ENCODE peak calls at places on chromosomes 2 and 18, in seven cellular contexts. Q, B, V, F, O, Y and G are unnamed samples.

GRCh38 chr2:5877360-5877759 is 185.2 kb downstream of the SOX11 start:
- DNase-seq in F (no peak), B (no peak), Q (no peak), Y (no peak), V (no peak), O (no peak), G (no peak)

GRCh38 chr2:7027961-7028655 is 110.9 kb downstream of the RNF144A start:
- DNase-seq in Q (no peak), O (no peak), V (no peak), B (no peak), F (no peak), Y (no peak), G (no peak)

GRCh38 chr18:2316686-2317308 is 254.5 kb downstream of the METTL4 start:
- DNase-seq in B (no peak), V (no peak), O (no peak), F (no peak), Q (no peak), Y (no peak), G (no peak)

GRCh38 chr18:55588001-55588875 is at the start of gene TCF4:
- DNase-seq in V (peak; percentile 72), F (peak; percentile 17), Y (peak; percentile 39), Q (peak; percentile 81), B (no peak), O (peak; percentile 42), G (peak; percentile 73)

GRCh38 chr2:3349211-3349693 is 28.4 kb downstream of the EIPR1 start:
- DNase-seq in Q (no peak), B (no peak), O (peak; percentile 50), V (no peak), F (no peak), Y (no peak), G (no peak)

GRCh38 chr2:104443137-104443536 is 410.8 kb upstream of the POU3F3 start:
- DNase-seq in Y (no peak), O (no peak), F (no peak), Q (no peak), B (no peak), V (no peak), G (no peak)

GRCh38 chr2:237563816-237564215 is 2.6 kb upstream of the PRLH start:
- DNase-seq in F (no peak), O (no peak), B (no peak), Y (no peak), Q (no peak), V (no peak), G (peak; percentile 51)

GRCh38 chr2:55989405-55989804 is 65.8 kb upstream of the EFEMP1 start:
- DNase-seq in F (no peak), B (no peak), O (no peak), V (no peak), Y (no peak), Q (no peak), G (no peak)

GRCh38 chr18:3261035-3261392 is 919 bp upstream of the MYL12B start:
- DNase-seq in Y (no peak), B (no peak), F (no peak), Q (no peak), O (no peak), V (no peak), G (no peak)

GRCh38 chr2:54422072-54422581 is 34.0 kb upstream of the SPTBN1 start:
- DNase-seq in Y (no peak), F (peak; percentile 11), O (no peak), Q (no peak), B (peak; percentile 18), V (no peak), G (no peak)

GRCh38 chr18:32208012-32208411 is 18.2 kb downstream of the MEP1B start:
- DNase-seq in F (no peak), B (no peak), V (no peak), Q (no peak), Y (no peak), O (no peak), G (no peak)

GRCh38 chr2:115910270-115910669 is 1467.8 kb downstream of the DPP10 start:
- DNase-seq in Y (no peak), O (no peak), Q (no peak), V (no peak), B (no peak), F (no peak), G (peak; percentile 22)

GRCh38 chr2:24075259-24075658 is 867 bp downstream of the SF3B6 start:
- DNase-seq in F (no peak), B (no peak), V (no peak), O (no peak), Q (no peak), Y (no peak), G (no peak)

GRCh38 chr2:108444941-108445840 is 3.8 kb upstream of the GCC2 start:
- DNase-seq in B (no peak), Q (no peak), V (no peak), O (no peak), F (no peak), Y (peak; percentile 45), G (no peak)

GRCh38 chr18:36889316-36889715 is 60.4 kb downstream of the KIAA1328 start:
- DNase-seq in Q (no peak), F (no peak), B (no peak), V (no peak), Y (no peak), O (no peak), G (peak; percentile 56)

GRCh38 chr2:213848631-213849030 is 562.2 kb upstream of the VWC2L start:
- DNase-seq in V (peak; percentile 59), F (no peak), O (no peak), Q (no peak), Y (no peak), B (no peak), G (no peak)

GRCh38 chr2:234708091-234708683 is 211.3 kb upstream of the ARL4C start:
- DNase-seq in B (no peak), Q (no peak), Y (no peak), O (no peak), V (no peak), F (no peak), G (no peak)

GRCh38 chr2:74316616-74317295 is 26.5 kb downstream of the SLC4A5 start:
- DNase-seq in O (no peak), B (no peak), F (no peak), V (no peak), Q (no peak), Y (peak; percentile 66), G (no peak)

GRCh38 chr2:239192456-239192855 is 208.4 kb downstream of the HDAC4 start:
- DNase-seq in B (no peak), F (no peak), Y (no peak), Q (peak; percentile 53), V (no peak), O (no peak), G (no peak)

GRCh38 chr2:106124126-106124756 is 69.9 kb downstream of the UXS1 start:
- DNase-seq in O (no peak), F (no peak), Y (no peak), B (no peak), V (no peak), Q (no peak), G (no peak)

GRCh38 chr2:180322781-180323180 is 315.7 kb upstream of the CWC22 start:
- DNase-seq in Y (no peak), O (no peak), V (peak; percentile 48), F (no peak), Q (no peak), B (no peak), G (peak; percentile 45)

GRCh38 chr18:60092073-60092472 is 192.3 kb downstream of the PMAIP1 start:
- DNase-seq in Y (no peak), V (no peak), Q (no peak), B (no peak), F (no peak), O (no peak), G (no peak)

GRCh38 chr2:54520687-54521086 is 64.6 kb downstream of the SPTBN1 start:
- DNase-seq in F (no peak), V (peak; percentile 93), B (no peak), Q (no peak), O (no peak), Y (no peak), G (peak; percentile 91)

GRCh38 chr2:201158111-201158929 is 24.6 kb upstream of the CASP10 start:
- DNase-seq in V (peak; percentile 73), O (peak; percentile 78), B (no peak), F (peak; percentile 41), Y (peak; percentile 74), Q (no peak), G (peak; percentile 90)

GRCh38 chr2:217946071-217946470 is 56.7 kb downstream of the TNS1 start:
- DNase-seq in F (no peak), Y (no peak), B (no peak), O (no peak), V (no peak), Q (no peak), G (no peak)

GRCh38 chr18:22510697-22511096 is 93.0 kb upstream of the CTAGE1 start:
- DNase-seq in F (no peak), Y (no peak), V (no peak), O (no peak), Q (no peak), B (no peak), G (no peak)

GRCh38 chr2:11697103-11697871 is 27.3 kb upstream of the NTSR2 start:
- DNase-seq in F (no peak), O (no peak), B (no peak), V (peak; percentile 86), Q (no peak), Y (no peak), G (peak; percentile 45)

GRCh38 chr2:37885329-37885993 is 39.6 kb upstream of the RMDN2 start:
- DNase-seq in Q (no peak), V (no peak), O (no peak), B (no peak), F (no peak), Y (no peak), G (no peak)

GRCh38 chr2:109487237-109487869 is 126.4 kb downstream of the SEPTIN10 start:
- DNase-seq in Q (no peak), Y (no peak), B (no peak), O (no peak), F (no peak), V (peak; percentile 82), G (peak; percentile 90)